ENCODE peak calls at places on chromosomes 12 and 14, in four cellular contexts. One of them, this sample, is unnamed.

GRCh38 chr14:54282849-54283248 is 114.0 kb upstream of the CDKN3 start:
- DNase-seq in GM13977: no peak
- DNase-seq in right atrium auricular region: no peak
- DNase-seq in bronchial epithelial cell: no peak
- DNase-seq in this sample: no peak

GRCh38 chr14:104893435-104894207 is 28.6 kb downstream of the CEP170B start:
- DNase-seq in GM13977: no peak
- DNase-seq in right atrium auricular region: no peak
- DNase-seq in bronchial epithelial cell: no peak
- DNase-seq in this sample: no peak

GRCh38 chr12:123105427-123105826 is 45.5 kb downstream of the PITPNM2 start:
- DNase-seq in GM13977: no peak
- DNase-seq in right atrium auricular region: no peak
- DNase-seq in bronchial epithelial cell: no peak
- DNase-seq in this sample: no peak

GRCh38 chr12:47863985-47864384 is 40.8 kb downstream of the VDR start:
- DNase-seq in GM13977: no peak
- DNase-seq in right atrium auricular region: no peak
- DNase-seq in bronchial epithelial cell: peak; percentile 66
- DNase-seq in this sample: no peak

GRCh38 chr12:131368073-131369071 is 342.5 kb upstream of the SFSWAP start:
- DNase-seq in GM13977: no peak
- DNase-seq in right atrium auricular region: no peak
- DNase-seq in bronchial epithelial cell: no peak
- DNase-seq in this sample: no peak

GRCh38 chr12:109440851-109441490 is 36.1 kb downstream of the KCTD10 start:
- DNase-seq in GM13977: no peak
- DNase-seq in right atrium auricular region: no peak
- DNase-seq in bronchial epithelial cell: no peak
- DNase-seq in this sample: no peak

GRCh38 chr14:34935552-34935951 is 47.2 kb upstream of the SRP54 start:
- DNase-seq in GM13977: no peak
- DNase-seq in right atrium auricular region: no peak
- DNase-seq in bronchial epithelial cell: no peak
- DNase-seq in this sample: no peak

GRCh38 chr14:72856530-72857264 is 37.2 kb downstream of the DPF3 start:
- DNase-seq in GM13977: no peak
- DNase-seq in right atrium auricular region: no peak
- DNase-seq in bronchial epithelial cell: no peak
- DNase-seq in this sample: no peak

GRCh38 chr14:38623661-38624060 is 367.8 kb upstream of the CLEC14A start:
- DNase-seq in GM13977: no peak
- DNase-seq in right atrium auricular region: no peak
- DNase-seq in bronchial epithelial cell: no peak
- DNase-seq in this sample: no peak

GRCh38 chr12:129394416-129394815 is 509.4 kb downstream of the TMEM132D start:
- DNase-seq in GM13977: no peak
- DNase-seq in right atrium auricular region: no peak
- DNase-seq in bronchial epithelial cell: no peak
- DNase-seq in this sample: no peak

GRCh38 chr14:100394886-100395672 is 71.9 kb downstream of the SLC25A47 start:
- DNase-seq in GM13977: no peak
- DNase-seq in right atrium auricular region: no peak
- DNase-seq in bronchial epithelial cell: no peak
- DNase-seq in this sample: no peak

GRCh38 chr12:95870897-95871296 is 12.1 kb downstream of the SNRPF start:
- DNase-seq in GM13977: no peak
- DNase-seq in right atrium auricular region: no peak
- DNase-seq in bronchial epithelial cell: no peak
- DNase-seq in this sample: no peak

GRCh38 chr14:49966971-49967630 is 74.2 kb downstream of the ARF6 start:
- DNase-seq in GM13977: no peak
- DNase-seq in right atrium auricular region: no peak
- DNase-seq in bronchial epithelial cell: peak; percentile 38
- DNase-seq in this sample: no peak

DNA sequence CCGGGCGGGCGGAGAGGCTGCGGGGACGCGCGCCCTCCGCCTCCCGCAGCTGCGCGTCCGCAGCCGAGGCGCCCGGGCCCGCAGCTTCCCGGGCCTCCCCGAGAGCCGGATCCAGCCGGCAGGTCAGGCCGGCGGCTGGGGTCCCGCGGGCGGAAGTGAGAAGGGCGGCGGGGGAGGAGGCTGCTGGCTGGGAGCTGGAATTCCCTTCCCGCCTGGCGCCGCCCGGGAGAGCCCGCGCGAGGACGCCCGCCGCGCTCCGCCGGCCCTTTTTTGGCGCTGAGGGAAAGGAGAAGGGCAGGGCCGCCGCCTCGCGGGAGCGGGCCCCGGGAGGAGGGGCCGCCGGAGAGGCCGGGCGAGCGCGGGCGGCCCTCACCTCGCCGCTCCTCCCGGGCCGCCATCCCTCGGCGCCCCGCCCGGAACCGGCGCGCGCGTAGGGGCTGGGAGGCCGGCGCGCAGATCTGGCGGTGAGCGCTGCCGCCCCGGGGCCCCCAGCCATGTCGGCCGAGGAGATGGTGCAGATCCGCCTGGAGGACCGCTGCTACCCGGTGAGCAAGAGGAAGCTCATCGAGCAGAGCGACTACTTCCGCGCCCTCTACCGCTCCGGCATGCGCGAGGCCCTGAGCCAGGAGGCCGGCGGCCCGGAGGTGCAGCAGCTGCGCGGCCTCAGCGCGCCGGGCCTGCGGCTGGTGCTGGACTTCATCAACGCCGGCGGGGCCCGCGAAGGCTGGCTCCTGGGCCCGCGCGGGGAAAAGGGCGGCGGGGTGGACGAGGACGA is at the start of the genes KLHL42 and MANSC4:
- DNase-seq in GM13977: peak; percentile 87
- DNase-seq in right atrium auricular region: peak; percentile 61
- DNase-seq in bronchial epithelial cell: peak; percentile 49
- DNase-seq in this sample: peak; percentile 87
- TF ChIP-seq CTCF in GM13977: no peak
- TF ChIP-seq CTCF in right atrium auricular region: no peak
- TF ChIP-seq CTCF in bronchial epithelial cell: peak; percentile 15
- TF ChIP-seq CTCF in this sample: no peak

DNA sequence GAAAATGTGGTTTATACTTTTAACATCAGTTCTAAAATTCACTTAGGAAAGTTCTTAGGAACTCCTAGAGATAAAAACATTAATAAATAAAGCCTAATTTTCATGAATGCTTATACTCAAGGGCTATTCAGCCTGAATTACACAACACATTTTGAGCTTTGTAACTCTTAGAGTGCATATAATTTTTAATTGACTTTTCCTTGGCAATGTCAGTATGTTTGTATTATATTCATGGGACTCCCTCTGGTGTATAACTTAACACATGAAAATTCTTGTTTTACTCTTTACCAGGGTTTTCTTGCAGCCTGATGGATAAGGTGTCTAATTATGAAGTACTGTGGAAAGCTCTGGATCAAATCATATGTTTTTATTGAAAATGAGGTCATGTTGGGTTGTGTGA is 150.6 kb upstream of the HMGA2 start:
- DNase-seq in GM13977: no peak
- DNase-seq in right atrium auricular region: no peak
- DNase-seq in bronchial epithelial cell: peak; percentile 55
- DNase-seq in this sample: no peak
- TF ChIP-seq CTCF in GM13977: no peak
- TF ChIP-seq CTCF in right atrium auricular region: no peak
- TF ChIP-seq CTCF in bronchial epithelial cell: no peak
- TF ChIP-seq CTCF in this sample: no peak

GRCh38 chr12:34257093-34257492 is 234.8 kb downstream of the ALG10 start:
- DNase-seq in GM13977: no peak
- DNase-seq in right atrium auricular region: no peak
- DNase-seq in bronchial epithelial cell: no peak
- DNase-seq in this sample: no peak
- TF ChIP-seq CTCF in GM13977: no peak
- TF ChIP-seq CTCF in right atrium auricular region: no peak
- TF ChIP-seq CTCF in bronchial epithelial cell: no peak
- TF ChIP-seq CTCF in this sample: no peak

DNA sequence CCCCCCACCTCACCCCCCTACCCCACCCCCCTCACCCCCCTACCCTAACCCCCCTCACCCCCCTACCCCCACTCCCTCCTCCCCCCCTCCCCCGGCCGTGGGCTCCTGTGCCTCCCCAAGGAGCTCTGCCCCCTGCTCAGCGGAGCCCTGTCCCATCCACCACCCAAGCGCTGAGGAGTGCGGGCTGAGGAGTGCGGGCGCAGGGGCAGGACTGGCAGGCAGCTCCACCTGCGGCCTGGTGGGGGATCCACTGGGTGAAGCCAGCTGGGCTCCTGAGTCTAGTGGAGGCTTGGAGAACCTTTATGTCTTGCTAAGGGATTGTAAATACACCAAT is 2.3 kb upstream of the JPH4 start:
- DNase-seq in GM13977: no peak
- DNase-seq in right atrium auricular region: no peak
- DNase-seq in bronchial epithelial cell: no peak
- DNase-seq in this sample: no peak
- TF ChIP-seq CTCF in GM13977: no peak
- TF ChIP-seq CTCF in right atrium auricular region: no peak
- TF ChIP-seq CTCF in bronchial epithelial cell: no peak
- TF ChIP-seq CTCF in this sample: no peak

DNA sequence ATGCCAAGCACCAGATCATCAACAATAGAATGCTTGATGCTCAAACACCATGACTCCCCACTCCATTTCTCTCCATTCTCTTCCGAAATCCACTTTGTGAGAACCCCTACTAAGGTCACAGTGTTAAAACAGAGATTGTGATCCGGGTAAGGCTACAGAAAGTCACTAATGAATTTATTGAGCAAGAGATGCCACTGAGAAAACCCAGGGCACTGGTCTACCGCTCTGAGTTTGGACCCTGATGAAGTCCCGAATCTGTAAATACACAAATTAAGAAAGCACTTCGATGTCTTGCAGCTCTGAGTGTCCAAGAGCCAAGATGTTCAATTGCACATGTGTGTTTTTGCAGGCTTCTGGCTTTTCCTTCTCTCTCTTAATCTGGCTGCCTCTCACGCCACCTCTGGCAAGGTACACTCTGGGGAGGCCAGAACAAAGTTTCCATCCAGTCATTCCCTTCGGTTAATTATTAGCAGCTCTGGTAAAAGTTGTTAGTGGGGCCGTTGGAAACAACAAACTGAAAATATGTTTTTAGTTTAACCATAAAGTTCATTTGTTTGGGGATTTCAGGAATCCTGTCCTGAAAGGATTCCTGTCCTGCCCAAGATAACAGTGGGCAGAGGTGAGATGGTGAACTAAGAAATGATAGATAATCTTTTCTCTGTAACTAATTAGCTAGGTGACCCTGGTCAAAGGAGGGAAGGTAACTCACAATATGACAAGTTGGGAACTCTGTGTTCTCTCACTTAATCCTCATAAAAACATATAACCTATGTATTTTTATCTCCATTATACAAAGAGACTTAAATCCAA is 75.4 kb downstream of the BTG1 start:
- DNase-seq in GM13977: no peak
- DNase-seq in right atrium auricular region: no peak
- DNase-seq in bronchial epithelial cell: no peak
- DNase-seq in this sample: no peak
- TF ChIP-seq CTCF in GM13977: no peak
- TF ChIP-seq CTCF in right atrium auricular region: no peak
- TF ChIP-seq CTCF in bronchial epithelial cell: no peak
- TF ChIP-seq CTCF in this sample: no peak